ENCODE peak calls at places on chromosomes 4 and X, in five cellular contexts. One of them, this sample, is unnamed.

GRCh38 chr4:186725422-186726149 is 1.9 kb upstream of the FAT1 start:
- DNase-seq in epithelial cell of esophagus: peak
- DNase-seq in AG04450: peak
- DNase-seq in CD8-positive, alpha-beta T cell: no peak
- DNase-seq in SK-N-SH: peak
- DNase-seq in this sample: peak

GRCh38 chr4:76011700-76012387 is 4.5 kb upstream of the CXCL9 start:
- DNase-seq in epithelial cell of esophagus: peak
- DNase-seq in AG04450: peak
- DNase-seq in CD8-positive, alpha-beta T cell: no peak
- DNase-seq in SK-N-SH: peak
- DNase-seq in this sample: peak

GRCh38 chr4:47065099-47065498 is 33.7 kb downstream of the GABRB1 start:
- DNase-seq in epithelial cell of esophagus: no peak
- DNase-seq in AG04450: no peak
- DNase-seq in CD8-positive, alpha-beta T cell: no peak
- DNase-seq in SK-N-SH: no peak
- DNase-seq in this sample: no peak

GRCh38 chr4:122845760-122846159 is 19.1 kb downstream of the FGF2 start:
- DNase-seq in epithelial cell of esophagus: no peak
- DNase-seq in AG04450: no peak
- DNase-seq in CD8-positive, alpha-beta T cell: no peak
- DNase-seq in SK-N-SH: no peak
- DNase-seq in this sample: no peak

GRCh38 chr4:95204873-95205272 is 343.9 kb downstream of the UNC5C start:
- DNase-seq in epithelial cell of esophagus: no peak
- DNase-seq in AG04450: no peak
- DNase-seq in CD8-positive, alpha-beta T cell: no peak
- DNase-seq in SK-N-SH: no peak
- DNase-seq in this sample: peak

GRCh38 chrX:42954880-42955279 is 176.9 kb upstream of the PPP1R2C start:
- DNase-seq in epithelial cell of esophagus: no peak
- DNase-seq in AG04450: no peak
- DNase-seq in CD8-positive, alpha-beta T cell: no peak
- DNase-seq in SK-N-SH: no peak
- DNase-seq in this sample: no peak

GRCh38 chrX:22124098-22124497 is 92.0 kb downstream of the PHEX start:
- DNase-seq in epithelial cell of esophagus: peak
- DNase-seq in AG04450: no peak
- DNase-seq in CD8-positive, alpha-beta T cell: no peak
- DNase-seq in SK-N-SH: no peak
- DNase-seq in this sample: peak

GRCh38 chr4:26176621-26177121 is 144.1 kb upstream of the RBPJ start:
- DNase-seq in epithelial cell of esophagus: peak
- DNase-seq in AG04450: no peak
- DNase-seq in CD8-positive, alpha-beta T cell: no peak
- DNase-seq in SK-N-SH: no peak
- DNase-seq in this sample: no peak

GRCh38 chr4:10619220-10619619 is 65.3 kb downstream of the CLNK start:
- DNase-seq in epithelial cell of esophagus: peak
- DNase-seq in AG04450: no peak
- DNase-seq in CD8-positive, alpha-beta T cell: no peak
- DNase-seq in SK-N-SH: no peak
- DNase-seq in this sample: peak

GRCh38 chrX:40170830-40171512 is 73.2 kb upstream of the BCOR start:
- DNase-seq in epithelial cell of esophagus: no peak
- DNase-seq in AG04450: no peak
- DNase-seq in CD8-positive, alpha-beta T cell: no peak
- DNase-seq in SK-N-SH: no peak
- DNase-seq in this sample: no peak

GRCh38 chr4:3519468-3520264 is 12.6 kb downstream of the LRPAP1 start:
- DNase-seq in epithelial cell of esophagus: no peak
- DNase-seq in AG04450: no peak
- DNase-seq in CD8-positive, alpha-beta T cell: no peak
- DNase-seq in SK-N-SH: no peak
- DNase-seq in this sample: no peak

GRCh38 chrX:153719238-153719637 is 4.9 kb downstream of the BCAP31 start:
- DNase-seq in epithelial cell of esophagus: peak
- DNase-seq in AG04450: no peak
- DNase-seq in CD8-positive, alpha-beta T cell: no peak
- DNase-seq in SK-N-SH: no peak
- DNase-seq in this sample: peak

GRCh38 chr4:86233681-86234080 is 126.2 kb downstream of the MAPK10 start:
- DNase-seq in epithelial cell of esophagus: peak
- DNase-seq in AG04450: no peak
- DNase-seq in CD8-positive, alpha-beta T cell: no peak
- DNase-seq in SK-N-SH: no peak
- DNase-seq in this sample: no peak

GRCh38 chrX:109624022-109624421 is 950 bp downstream of the KCNE5 start:
- DNase-seq in epithelial cell of esophagus: no peak
- DNase-seq in AG04450: no peak
- DNase-seq in CD8-positive, alpha-beta T cell: no peak
- DNase-seq in SK-N-SH: no peak
- DNase-seq in this sample: no peak

GRCh38 chr4:14701896-14702295 is 300.4 kb upstream of the CPEB2 start:
- DNase-seq in epithelial cell of esophagus: no peak
- DNase-seq in AG04450: no peak
- DNase-seq in CD8-positive, alpha-beta T cell: no peak
- DNase-seq in SK-N-SH: no peak
- DNase-seq in this sample: no peak

GRCh38 chr4:100042235-100042634 is 92.2 kb upstream of the H2AZ1 start:
- DNase-seq in epithelial cell of esophagus: peak
- DNase-seq in AG04450: no peak
- DNase-seq in CD8-positive, alpha-beta T cell: no peak
- DNase-seq in SK-N-SH: no peak
- DNase-seq in this sample: peak

GRCh38 chrX:10173331-10173900 is 16.6 kb downstream of the CLCN4 start:
- DNase-seq in epithelial cell of esophagus: peak
- DNase-seq in AG04450: peak
- DNase-seq in CD8-positive, alpha-beta T cell: no peak
- DNase-seq in SK-N-SH: no peak
- DNase-seq in this sample: peak

GRCh38 chrX:48468247-48468671 is 1.8 kb downstream of the SLC38A5 start:
- DNase-seq in epithelial cell of esophagus: peak
- DNase-seq in AG04450: no peak
- DNase-seq in CD8-positive, alpha-beta T cell: peak
- DNase-seq in SK-N-SH: no peak
- DNase-seq in this sample: no peak

GRCh38 chr4:8916251-8916913 is 44.7 kb upstream of the HMX1 start:
- DNase-seq in epithelial cell of esophagus: no peak
- DNase-seq in AG04450: no peak
- DNase-seq in CD8-positive, alpha-beta T cell: no peak
- DNase-seq in SK-N-SH: peak
- DNase-seq in this sample: no peak

GRCh38 chrX:138928737-138929459 is 217.4 kb upstream of the FGF13 start:
- DNase-seq in epithelial cell of esophagus: no peak
- DNase-seq in AG04450: no peak
- DNase-seq in CD8-positive, alpha-beta T cell: no peak
- DNase-seq in SK-N-SH: no peak
- DNase-seq in this sample: no peak

GRCh38 chr4:186132577-186133277 is 28.2 kb downstream of the FAM149A start:
- DNase-seq in epithelial cell of esophagus: peak
- DNase-seq in AG04450: no peak
- DNase-seq in CD8-positive, alpha-beta T cell: no peak
- DNase-seq in SK-N-SH: no peak
- DNase-seq in this sample: peak

GRCh38 chrX:87338510-87338909 is 179.1 kb upstream of the KLHL4 start:
- DNase-seq in epithelial cell of esophagus: peak
- DNase-seq in AG04450: no peak
- DNase-seq in CD8-positive, alpha-beta T cell: no peak
- DNase-seq in SK-N-SH: no peak
- DNase-seq in this sample: peak

GRCh38 chr4:94306713-94307112 is 35.9 kb downstream of the HPGDS start:
- DNase-seq in epithelial cell of esophagus: no peak
- DNase-seq in AG04450: no peak
- DNase-seq in CD8-positive, alpha-beta T cell: no peak
- DNase-seq in SK-N-SH: no peak
- DNase-seq in this sample: no peak

GRCh38 chrX:39336709-39337294 is 535.5 kb downstream of the MID1IP1 start:
- DNase-seq in epithelial cell of esophagus: no peak
- DNase-seq in AG04450: no peak
- DNase-seq in CD8-positive, alpha-beta T cell: no peak
- DNase-seq in SK-N-SH: no peak
- DNase-seq in this sample: no peak

DNA sequence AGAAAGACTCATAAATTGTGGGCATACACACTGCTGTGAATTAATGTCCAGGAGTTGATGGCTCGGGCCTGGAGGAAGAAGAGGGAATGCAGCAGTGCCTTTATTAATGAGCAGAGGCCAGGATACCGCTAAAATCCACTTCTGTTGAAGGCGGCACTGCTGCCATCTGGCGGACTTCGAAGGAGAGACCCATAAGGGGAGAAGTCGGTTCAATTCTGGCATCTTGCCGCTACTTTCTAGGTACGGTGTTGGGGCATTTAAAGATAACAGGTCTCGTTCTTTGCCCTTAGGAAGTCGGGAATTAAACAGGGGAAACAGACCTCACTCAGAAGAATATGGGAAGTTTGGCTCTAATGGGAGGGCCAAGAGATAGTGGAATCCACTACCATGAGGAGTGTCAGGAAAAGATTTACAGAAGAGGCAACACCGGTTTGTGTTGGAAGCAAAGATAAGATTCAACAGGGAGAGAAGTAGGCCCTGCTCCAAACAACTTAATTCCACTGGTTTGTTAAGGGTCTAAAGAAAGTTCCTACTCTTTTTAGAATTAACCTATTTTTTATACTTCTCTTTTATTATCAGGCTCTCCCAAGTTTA is 133.6 kb upstream of the GIMD1 start:
- DNase-seq in epithelial cell of esophagus: peak
- DNase-seq in AG04450: peak
- DNase-seq in CD8-positive, alpha-beta T cell: peak
- DNase-seq in SK-N-SH: peak
- DNase-seq in this sample: peak
- TF ChIP-seq CTCF in epithelial cell of esophagus: peak
- TF ChIP-seq CTCF in AG04450: peak
- TF ChIP-seq CTCF in CD8-positive, alpha-beta T cell: peak
- TF ChIP-seq CTCF in SK-N-SH: peak
- TF ChIP-seq CTCF in this sample: peak

DNA sequence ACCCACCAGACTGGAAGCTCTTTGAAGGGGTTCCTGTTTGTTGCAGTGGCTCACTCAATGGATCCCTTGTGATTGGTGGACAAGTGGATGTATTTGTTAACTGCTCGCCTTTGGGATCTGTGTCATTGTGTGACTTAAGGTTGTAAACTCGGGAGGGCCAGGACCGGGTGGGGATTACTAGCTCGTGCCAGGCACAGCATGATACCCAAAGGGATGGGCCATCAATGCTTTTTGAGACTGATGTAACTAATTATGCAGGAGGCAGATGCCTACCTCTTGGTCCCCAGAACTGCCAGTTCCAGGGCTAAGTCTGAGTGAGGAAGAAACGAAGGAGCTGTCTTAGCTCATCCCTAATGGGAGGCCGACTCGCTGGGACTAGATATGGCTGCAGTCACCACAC is 27.7 kb downstream of the UTP14A start:
- DNase-seq in epithelial cell of esophagus: no peak
- DNase-seq in AG04450: no peak
- DNase-seq in CD8-positive, alpha-beta T cell: no peak
- DNase-seq in SK-N-SH: no peak
- DNase-seq in this sample: no peak
- TF ChIP-seq CTCF in epithelial cell of esophagus: no peak
- TF ChIP-seq CTCF in AG04450: no peak
- TF ChIP-seq CTCF in CD8-positive, alpha-beta T cell: no peak
- TF ChIP-seq CTCF in SK-N-SH: no peak
- TF ChIP-seq CTCF in this sample: no peak

GRCh38 chr4:130705023-130705422 is 1609.1 kb downstream of the C4orf33 start:
- DNase-seq in epithelial cell of esophagus: peak
- DNase-seq in AG04450: no peak
- DNase-seq in CD8-positive, alpha-beta T cell: no peak
- DNase-seq in SK-N-SH: peak
- DNase-seq in this sample: peak
- TF ChIP-seq CTCF in epithelial cell of esophagus: no peak
- TF ChIP-seq CTCF in AG04450: no peak
- TF ChIP-seq CTCF in CD8-positive, alpha-beta T cell: no peak
- TF ChIP-seq CTCF in SK-N-SH: peak
- TF ChIP-seq CTCF in this sample: peak

GRCh38 chr4:69896530-69897116 is 34.2 kb upstream of the CSN1S1 start:
- DNase-seq in epithelial cell of esophagus: peak
- DNase-seq in AG04450: no peak
- DNase-seq in CD8-positive, alpha-beta T cell: no peak
- DNase-seq in SK-N-SH: no peak
- DNase-seq in this sample: peak
- TF ChIP-seq CTCF in epithelial cell of esophagus: peak
- TF ChIP-seq CTCF in AG04450: peak
- TF ChIP-seq CTCF in CD8-positive, alpha-beta T cell: no peak
- TF ChIP-seq CTCF in SK-N-SH: peak
- TF ChIP-seq CTCF in this sample: peak

GRCh38 chr4:163556169-163556568 is 61.7 kb downstream of the TMA16 start:
- DNase-seq in epithelial cell of esophagus: no peak
- DNase-seq in AG04450: no peak
- DNase-seq in CD8-positive, alpha-beta T cell: no peak
- DNase-seq in SK-N-SH: no peak
- DNase-seq in this sample: peak
- TF ChIP-seq CTCF in epithelial cell of esophagus: no peak
- TF ChIP-seq CTCF in AG04450: peak
- TF ChIP-seq CTCF in CD8-positive, alpha-beta T cell: no peak
- TF ChIP-seq CTCF in SK-N-SH: peak
- TF ChIP-seq CTCF in this sample: peak

GRCh38 chrX:46386511-46386910 is 158.7 kb downstream of the ZNF674 start:
- DNase-seq in epithelial cell of esophagus: no peak
- DNase-seq in AG04450: no peak
- DNase-seq in CD8-positive, alpha-beta T cell: no peak
- DNase-seq in SK-N-SH: no peak
- DNase-seq in this sample: peak

GRCh38 chrX:46382595-46382994 is 162.6 kb downstream of the ZNF674 start:
- DNase-seq in epithelial cell of esophagus: no peak
- DNase-seq in AG04450: no peak
- DNase-seq in CD8-positive, alpha-beta T cell: no peak
- DNase-seq in SK-N-SH: no peak
- DNase-seq in this sample: no peak

GRCh38 chrX:46383006-46383405 is 162.2 kb downstream of the ZNF674 start:
- DNase-seq in epithelial cell of esophagus: no peak
- DNase-seq in AG04450: no peak
- DNase-seq in CD8-positive, alpha-beta T cell: no peak
- DNase-seq in SK-N-SH: no peak
- DNase-seq in this sample: no peak

GRCh38 chrX:46380148-46380752 is 165.0 kb downstream of the ZNF674 start:
- DNase-seq in epithelial cell of esophagus: no peak
- DNase-seq in AG04450: no peak
- DNase-seq in CD8-positive, alpha-beta T cell: no peak
- DNase-seq in SK-N-SH: no peak
- DNase-seq in this sample: no peak

DNA sequence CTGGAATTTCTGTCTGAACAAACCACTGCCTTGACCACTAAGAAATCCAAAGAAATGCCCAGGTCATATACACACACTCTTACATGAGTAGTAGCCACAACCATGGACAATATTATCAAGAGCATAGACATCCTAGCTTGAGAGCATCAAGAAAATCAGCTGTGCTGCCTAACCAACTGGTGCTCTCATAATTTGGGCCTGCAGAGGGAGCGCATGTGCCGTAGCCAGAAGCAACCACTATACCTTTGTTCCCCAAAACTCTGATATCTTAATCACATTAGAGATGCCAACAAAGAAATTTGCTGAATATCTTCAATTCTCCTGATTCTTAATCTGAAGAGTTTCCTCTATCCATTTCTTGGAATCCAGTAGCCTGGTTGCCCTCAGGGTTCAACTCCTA is 163.6 kb downstream of the ZNF674 start:
- DNase-seq in epithelial cell of esophagus: peak
- DNase-seq in AG04450: no peak
- DNase-seq in CD8-positive, alpha-beta T cell: no peak
- DNase-seq in SK-N-SH: no peak
- DNase-seq in this sample: peak
- TF ChIP-seq CTCF in epithelial cell of esophagus: peak
- TF ChIP-seq CTCF in AG04450: peak
- TF ChIP-seq CTCF in CD8-positive, alpha-beta T cell: no peak
- TF ChIP-seq CTCF in SK-N-SH: peak
- TF ChIP-seq CTCF in this sample: peak